ENCODE peak calls at places on chromosome 18, in five cellular contexts. N is thoracic aorta, M is NCI-H1105 treated with DMSO at 0.1 percent for 48 hours, U is upper lobe of right lung, Z is SW480. S is an unnamed sample.

GRCh38 chr18:9708057-9708881 is at the start of gene RAB31:
- DNase-seq in N (peak; percentile 37), M (no peak), U (peak; percentile 92), Z (no peak), S (peak; percentile 86)

GRCh38 chr18:74152906-74153305 is 4.6 kb downstream of the TIMM21 start:
- DNase-seq in N (no peak), M (no peak), U (no peak), Z (no peak), S (no peak)

GRCh38 chr18:68121308-68121707 is 593.6 kb downstream of the TMX3 start:
- DNase-seq in N (no peak), M (no peak), U (no peak), Z (no peak), S (no peak)

GRCh38 chr18:24053211-24053610 is 38.7 kb downstream of the TTC39C start:
- DNase-seq in N (no peak), M (no peak), U (no peak), Z (no peak), S (no peak)

GRCh38 chr18:46071894-46072867 is at the start of gene PSTPIP2:
- DNase-seq in N (no peak), M (peak; percentile 35), U (peak; percentile 90), Z (peak; percentile 36), S (peak; percentile 66)

GRCh38 chr18:50218432-50219197 is 23.7 kb upstream of the MYO5B start:
- DNase-seq in N (no peak), M (no peak), U (no peak), Z (no peak), S (no peak)

GRCh38 chr18:63141777-63142176 is 177.8 kb downstream of the BCL2 start:
- DNase-seq in N (no peak), M (no peak), U (no peak), Z (no peak), S (no peak)

GRCh38 chr18:9619056-9619455 is 4.7 kb upstream of the PPP4R1 start:
- DNase-seq in N (no peak), M (no peak), U (no peak), Z (no peak), S (no peak)

GRCh38 chr18:79935925-79936324 is 15.5 kb downstream of the SLC66A2 start:
- DNase-seq in N (no peak), M (no peak), U (peak; percentile 44), Z (no peak), S (peak; percentile 2)

GRCh38 chr18:58928401-58928800 is 63.7 kb downstream of the ZNF532 start:
- DNase-seq in N (no peak), M (no peak), U (no peak), Z (no peak), S (no peak)

GRCh38 chr18:12307871-12308385 is at the start of gene TUBB6:
- DNase-seq in N (no peak), M (no peak), U (peak; percentile 88), Z (peak; percentile 60), S (peak; percentile 48)

GRCh38 chr18:43780782-43781340 is 503.6 kb upstream of the SYT4 start:
- DNase-seq in N (no peak), M (no peak), U (no peak), Z (no peak), S (no peak)

GRCh38 chr18:68992719-68993482 is 195.0 kb downstream of the CCDC102B start:
- DNase-seq in N (no peak), M (no peak), U (no peak), Z (peak; percentile 0), S (no peak)

GRCh38 chr18:80232710-80233109 is 14.6 kb downstream of the PARD6G start:
- DNase-seq in N (no peak), M (no peak), U (peak; percentile 33), Z (no peak), S (no peak)

GRCh38 chr18:3452750-3453539 is 3.0 kb downstream of the TGIF1 start:
- DNase-seq in N (no peak), M (no peak), U (no peak), Z (no peak), S (no peak)

GRCh38 chr18:21682276-21683051 is 22.1 kb downstream of the ABHD3 start:
- DNase-seq in N (no peak), M (no peak), U (no peak), Z (no peak), S (peak; percentile 42)

GRCh38 chr18:75341267-75341666 is 86.2 kb downstream of the SMIM21 start:
- DNase-seq in N (no peak), M (no peak), U (no peak), Z (no peak), S (peak; percentile 20)

GRCh38 chr18:48566588-48566987 is 27.8 kb downstream of the CTIF start:
- DNase-seq in N (no peak), M (no peak), U (no peak), Z (no peak), S (no peak)

GRCh38 chr18:32259553-32259952 is 69.7 kb downstream of the MEP1B start:
- DNase-seq in N (no peak), M (no peak), U (no peak), Z (no peak), S (no peak)

GRCh38 chr18:79791141-79791972 is 6.4 kb upstream of the KCNG2 start:
- DNase-seq in N (no peak), M (peak; percentile 66), U (peak; percentile 65), Z (peak; percentile 34), S (peak; percentile 19)

GRCh38 chr18:28027755-28028154 is 149.2 kb downstream of the CDH2 start:
- DNase-seq in N (no peak), M (no peak), U (no peak), Z (no peak), S (no peak)

GRCh38 chr18:394997-395383 is 105.5 kb downstream of the COLEC12 start:
- DNase-seq in N (no peak), M (no peak), U (no peak), Z (no peak), S (peak; percentile 14)

GRCh38 chr18:74796928-74797576 is 199.4 kb downstream of the ZNF407 start:
- DNase-seq in N (no peak), M (peak; percentile 53), U (no peak), Z (no peak), S (no peak)

GRCh38 chr18:72871091-72871490 is 3.3 kb upstream of the NETO1 start:
- DNase-seq in N (no peak), M (peak; percentile 8), U (no peak), Z (no peak), S (no peak)

GRCh38 chr18:58087928-58088722 is 44.1 kb downstream of the NEDD4L start:
- DNase-seq in N (no peak), M (peak; percentile 35), U (peak; percentile 80), Z (no peak), S (peak; percentile 89)

S was measured in thyroid gland.